ENCODE peak calls at places on chromosomes 1 and 21, in eight cellular contexts. One of them, this sample, is unnamed.

GRCh38 chr1:210696709-210697108 is 368.0 kb downstream of the HHAT start:
- DNase-seq in vagina: no peak
- DNase-seq in stomach: no peak
- DNase-seq in SK-N-SH: no peak
- DNase-seq in prostate gland: no peak
- DNase-seq in Panc1: no peak
- DNase-seq in sigmoid colon: no peak
- DNase-seq in GM12891: peak
- DNase-seq in this sample: no peak

GRCh38 chr21:16419188-16419874 is 689.5 kb downstream of the USP25 start:
- DNase-seq in vagina: no peak
- DNase-seq in stomach: peak
- DNase-seq in SK-N-SH: peak
- DNase-seq in prostate gland: peak
- DNase-seq in Panc1: no peak
- DNase-seq in sigmoid colon: peak
- DNase-seq in GM12891: no peak
- DNase-seq in this sample: no peak

GRCh38 chr1:24642481-24643361 is at the start of gene SRRM1:
- DNase-seq in vagina: peak
- DNase-seq in stomach: peak
- DNase-seq in SK-N-SH: peak
- DNase-seq in prostate gland: peak
- DNase-seq in Panc1: peak
- DNase-seq in sigmoid colon: peak
- DNase-seq in GM12891: peak
- DNase-seq in this sample: peak

GRCh38 chr1:78045850-78046778 is at the start of gene GIPC2:
- DNase-seq in vagina: no peak
- DNase-seq in stomach: peak
- DNase-seq in SK-N-SH: peak
- DNase-seq in prostate gland: no peak
- DNase-seq in Panc1: no peak
- DNase-seq in sigmoid colon: no peak
- DNase-seq in GM12891: peak
- DNase-seq in this sample: peak

GRCh38 chr1:48906729-48907128 is 130.0 kb upstream of the BEND5 start:
- DNase-seq in vagina: no peak
- DNase-seq in stomach: no peak
- DNase-seq in SK-N-SH: no peak
- DNase-seq in prostate gland: no peak
- DNase-seq in Panc1: no peak
- DNase-seq in sigmoid colon: no peak
- DNase-seq in GM12891: no peak
- DNase-seq in this sample: no peak

GRCh38 chr1:208496467-208497371 is 252.5 kb upstream of the PLXNA2 start:
- DNase-seq in vagina: peak
- DNase-seq in stomach: no peak
- DNase-seq in SK-N-SH: no peak
- DNase-seq in prostate gland: no peak
- DNase-seq in Panc1: no peak
- DNase-seq in sigmoid colon: no peak
- DNase-seq in GM12891: no peak
- DNase-seq in this sample: no peak

GRCh38 chr1:159826436-159827101 is at the start of gene SLAMF8:
- DNase-seq in vagina: no peak
- DNase-seq in stomach: peak
- DNase-seq in SK-N-SH: no peak
- DNase-seq in prostate gland: no peak
- DNase-seq in Panc1: no peak
- DNase-seq in sigmoid colon: no peak
- DNase-seq in GM12891: no peak
- DNase-seq in this sample: peak

GRCh38 chr21:38965241-38965640 is 159.5 kb downstream of the ETS2 start:
- DNase-seq in vagina: no peak
- DNase-seq in stomach: no peak
- DNase-seq in SK-N-SH: no peak
- DNase-seq in prostate gland: no peak
- DNase-seq in Panc1: no peak
- DNase-seq in sigmoid colon: no peak
- DNase-seq in GM12891: no peak
- DNase-seq in this sample: no peak

GRCh38 chr1:246199086-246199485 is 308.0 kb downstream of the SMYD3 start:
- DNase-seq in vagina: no peak
- DNase-seq in stomach: no peak
- DNase-seq in SK-N-SH: no peak
- DNase-seq in prostate gland: no peak
- DNase-seq in Panc1: no peak
- DNase-seq in sigmoid colon: no peak
- DNase-seq in GM12891: no peak
- DNase-seq in this sample: no peak

GRCh38 chr1:93516164-93516563 is 68.2 kb downstream of the FNBP1L start:
- DNase-seq in vagina: no peak
- DNase-seq in stomach: no peak
- DNase-seq in SK-N-SH: no peak
- DNase-seq in prostate gland: no peak
- DNase-seq in Panc1: no peak
- DNase-seq in sigmoid colon: no peak
- DNase-seq in GM12891: no peak
- DNase-seq in this sample: no peak

GRCh38 chr1:30732277-30732996 is 9.1 kb upstream of the MATN1 start:
- DNase-seq in vagina: no peak
- DNase-seq in stomach: no peak
- DNase-seq in SK-N-SH: no peak
- DNase-seq in prostate gland: no peak
- DNase-seq in Panc1: no peak
- DNase-seq in sigmoid colon: no peak
- DNase-seq in GM12891: no peak
- DNase-seq in this sample: no peak

GRCh38 chr1:110130113-110130591 is 17.9 kb downstream of the UBL4B start:
- DNase-seq in vagina: no peak
- DNase-seq in stomach: no peak
- DNase-seq in SK-N-SH: no peak
- DNase-seq in prostate gland: peak
- DNase-seq in Panc1: no peak
- DNase-seq in sigmoid colon: no peak
- DNase-seq in GM12891: no peak
- DNase-seq in this sample: peak

GRCh38 chr1:34610063-34610462 is 144.8 kb upstream of the GJB5 start:
- DNase-seq in vagina: no peak
- DNase-seq in stomach: no peak
- DNase-seq in SK-N-SH: no peak
- DNase-seq in prostate gland: no peak
- DNase-seq in Panc1: no peak
- DNase-seq in sigmoid colon: no peak
- DNase-seq in GM12891: no peak
- DNase-seq in this sample: no peak

GRCh38 chr1:202760589-202760988 is 47.6 kb downstream of the KDM5B start:
- DNase-seq in vagina: no peak
- DNase-seq in stomach: no peak
- DNase-seq in SK-N-SH: no peak
- DNase-seq in prostate gland: no peak
- DNase-seq in Panc1: no peak
- DNase-seq in sigmoid colon: no peak
- DNase-seq in GM12891: no peak
- DNase-seq in this sample: no peak

GRCh38 chr1:241311056-241311746 is 45.8 kb downstream of the RGS7 start:
- DNase-seq in vagina: no peak
- DNase-seq in stomach: no peak
- DNase-seq in SK-N-SH: no peak
- DNase-seq in prostate gland: no peak
- DNase-seq in Panc1: no peak
- DNase-seq in sigmoid colon: no peak
- DNase-seq in GM12891: no peak
- DNase-seq in this sample: no peak

GRCh38 chr1:93692983-93693591 is 11.4 kb upstream of the BCAR3 start:
- DNase-seq in vagina: no peak
- DNase-seq in stomach: no peak
- DNase-seq in SK-N-SH: no peak
- DNase-seq in prostate gland: peak
- DNase-seq in Panc1: peak
- DNase-seq in sigmoid colon: no peak
- DNase-seq in GM12891: peak
- DNase-seq in this sample: no peak

DNA sequence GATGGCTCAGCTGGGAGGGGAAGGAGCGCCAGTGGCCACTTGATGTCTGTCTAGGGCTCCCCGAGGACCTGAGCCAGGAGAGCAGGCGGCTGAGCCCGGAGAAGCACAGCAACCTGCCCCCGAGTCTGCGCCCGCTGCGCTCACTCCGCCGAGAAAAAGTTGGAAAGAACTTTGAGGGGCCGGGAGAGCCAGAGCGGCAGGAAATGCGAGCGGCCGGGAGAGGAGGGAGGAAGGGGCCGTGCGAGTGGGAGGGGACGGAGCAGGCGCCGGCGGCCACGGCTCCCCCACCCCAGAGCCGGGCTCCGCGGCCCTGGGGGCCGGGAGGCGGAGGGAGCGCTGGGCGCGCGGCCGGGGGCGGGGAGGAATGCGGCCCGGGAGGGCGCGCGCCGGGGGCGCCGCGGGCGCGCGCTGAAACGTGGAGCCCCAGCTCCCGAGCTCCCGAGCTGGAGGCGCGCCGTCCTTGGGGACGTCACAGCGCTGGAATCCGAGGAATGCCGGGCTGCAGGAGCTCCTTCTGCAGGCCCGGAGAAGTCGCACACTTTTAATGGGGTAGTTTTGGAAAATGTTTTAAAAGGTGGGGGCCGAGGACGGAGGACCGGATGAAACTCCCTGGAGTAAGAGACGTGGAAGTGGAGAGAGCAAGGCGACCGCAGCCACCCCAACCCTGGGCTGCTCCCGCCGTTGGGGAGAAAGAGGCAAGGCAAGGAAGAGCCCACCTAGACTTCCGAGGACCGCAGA is at the start of gene PTPN14:
- DNase-seq in vagina: no peak
- DNase-seq in stomach: peak
- DNase-seq in SK-N-SH: peak
- DNase-seq in prostate gland: peak
- DNase-seq in Panc1: no peak
- DNase-seq in sigmoid colon: peak
- DNase-seq in GM12891: peak
- DNase-seq in this sample: peak
- TF ChIP-seq POLR2AphosphoS5 in vagina: no peak
- TF ChIP-seq POLR2AphosphoS5 in stomach: no peak
- TF ChIP-seq POLR2AphosphoS5 in SK-N-SH: peak
- TF ChIP-seq POLR2AphosphoS5 in prostate gland: peak
- TF ChIP-seq POLR2AphosphoS5 in Panc1: peak
- TF ChIP-seq POLR2AphosphoS5 in sigmoid colon: peak
- TF ChIP-seq POLR2AphosphoS5 in GM12891: no peak
- TF ChIP-seq POLR2AphosphoS5 in this sample: peak

DNA sequence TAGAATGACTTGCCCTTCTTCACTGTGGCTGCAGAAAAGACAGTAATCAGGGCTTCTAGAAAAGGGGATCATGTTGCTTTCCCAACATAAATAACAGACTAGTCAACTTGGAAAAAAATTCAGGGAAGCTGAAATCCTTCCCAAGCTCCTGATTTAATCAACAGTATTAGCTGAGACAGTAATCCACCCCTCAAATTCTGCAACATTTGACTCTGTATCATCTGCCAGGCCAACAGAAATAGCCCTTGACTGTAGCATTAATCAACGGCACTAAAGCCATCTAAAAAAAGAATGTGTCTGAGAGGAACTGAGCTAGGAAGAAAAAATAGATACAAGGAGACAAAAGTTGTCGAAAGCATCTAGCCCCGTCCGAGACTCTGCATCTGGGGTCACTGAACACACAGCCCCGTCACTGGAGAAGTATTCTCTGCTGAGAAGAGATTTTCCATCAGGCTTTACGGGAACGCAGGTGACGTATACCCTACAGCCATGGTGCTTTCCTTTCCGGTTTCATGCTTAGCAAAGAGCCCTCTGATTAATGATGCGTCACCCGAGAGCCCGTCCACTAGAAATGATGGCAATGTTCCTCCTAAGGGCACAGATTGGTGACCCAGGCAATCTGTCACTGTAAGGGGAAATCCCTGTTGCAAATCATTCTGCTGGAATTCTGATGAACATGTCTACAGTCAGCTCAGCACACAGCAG is 42.1 kb upstream of the TP53BP2 start:
- DNase-seq in vagina: no peak
- DNase-seq in stomach: no peak
- DNase-seq in SK-N-SH: no peak
- DNase-seq in prostate gland: no peak
- DNase-seq in Panc1: peak
- DNase-seq in sigmoid colon: no peak
- DNase-seq in GM12891: no peak
- DNase-seq in this sample: no peak
- TF ChIP-seq POLR2AphosphoS5 in vagina: no peak
- TF ChIP-seq POLR2AphosphoS5 in stomach: peak
- TF ChIP-seq POLR2AphosphoS5 in SK-N-SH: no peak
- TF ChIP-seq POLR2AphosphoS5 in prostate gland: no peak
- TF ChIP-seq POLR2AphosphoS5 in Panc1: no peak
- TF ChIP-seq POLR2AphosphoS5 in sigmoid colon: no peak
- TF ChIP-seq POLR2AphosphoS5 in GM12891: no peak
- TF ChIP-seq POLR2AphosphoS5 in this sample: peak

GRCh38 chr1:180027949-180028445 is 73.4 kb downstream of the CEP350 start:
- DNase-seq in vagina: no peak
- DNase-seq in stomach: no peak
- DNase-seq in SK-N-SH: no peak
- DNase-seq in prostate gland: no peak
- DNase-seq in Panc1: no peak
- DNase-seq in sigmoid colon: no peak
- DNase-seq in GM12891: no peak
- DNase-seq in this sample: no peak
- TF ChIP-seq POLR2AphosphoS5 in vagina: no peak
- TF ChIP-seq POLR2AphosphoS5 in stomach: no peak
- TF ChIP-seq POLR2AphosphoS5 in SK-N-SH: no peak
- TF ChIP-seq POLR2AphosphoS5 in prostate gland: no peak
- TF ChIP-seq POLR2AphosphoS5 in Panc1: no peak
- TF ChIP-seq POLR2AphosphoS5 in sigmoid colon: peak
- TF ChIP-seq POLR2AphosphoS5 in GM12891: no peak
- TF ChIP-seq POLR2AphosphoS5 in this sample: no peak

GRCh38 chr1:6461237-6461530 is 4.8 kb downstream of the TNFRSF25 start:
- DNase-seq in vagina: no peak
- DNase-seq in stomach: no peak
- DNase-seq in SK-N-SH: no peak
- DNase-seq in prostate gland: no peak
- DNase-seq in Panc1: no peak
- DNase-seq in sigmoid colon: no peak
- DNase-seq in GM12891: no peak
- DNase-seq in this sample: no peak

GRCh38 chr1:6463120-6463412 is 2.9 kb downstream of the TNFRSF25 start:
- DNase-seq in vagina: no peak
- DNase-seq in stomach: no peak
- DNase-seq in SK-N-SH: no peak
- DNase-seq in prostate gland: no peak
- DNase-seq in Panc1: no peak
- DNase-seq in sigmoid colon: no peak
- DNase-seq in GM12891: no peak
- DNase-seq in this sample: no peak

GRCh38 chr1:6460349-6461236 is 5.4 kb downstream of the TNFRSF25 start:
- DNase-seq in vagina: no peak
- DNase-seq in stomach: peak
- DNase-seq in SK-N-SH: no peak
- DNase-seq in prostate gland: no peak
- DNase-seq in Panc1: no peak
- DNase-seq in sigmoid colon: no peak
- DNase-seq in GM12891: peak
- DNase-seq in this sample: peak

GRCh38 chr1:6462412-6463119 is 3.4 kb downstream of the TNFRSF25 start:
- DNase-seq in vagina: no peak
- DNase-seq in stomach: no peak
- DNase-seq in SK-N-SH: no peak
- DNase-seq in prostate gland: no peak
- DNase-seq in Panc1: no peak
- DNase-seq in sigmoid colon: no peak
- DNase-seq in GM12891: no peak
- DNase-seq in this sample: no peak

GRCh38 chr1:6461538-6462411 is 4.2 kb downstream of the TNFRSF25 start:
- DNase-seq in vagina: no peak
- DNase-seq in stomach: no peak
- DNase-seq in SK-N-SH: no peak
- DNase-seq in prostate gland: no peak
- DNase-seq in Panc1: no peak
- DNase-seq in sigmoid colon: no peak
- DNase-seq in GM12891: no peak
- DNase-seq in this sample: no peak
- TF ChIP-seq POLR2AphosphoS5 in vagina: no peak
- TF ChIP-seq POLR2AphosphoS5 in stomach: no peak
- TF ChIP-seq POLR2AphosphoS5 in SK-N-SH: no peak
- TF ChIP-seq POLR2AphosphoS5 in prostate gland: no peak
- TF ChIP-seq POLR2AphosphoS5 in Panc1: no peak
- TF ChIP-seq POLR2AphosphoS5 in sigmoid colon: no peak
- TF ChIP-seq POLR2AphosphoS5 in GM12891: no peak
- TF ChIP-seq POLR2AphosphoS5 in this sample: peak

This sample was measured in spleen.